ENCODE peak calls at places on chromosome 16, in seven cellular contexts. Y, D, O, R, T, V and B are unnamed samples.
A peak's percentile ranks its signal among the peaks of the same experiment; 100 is the strongest.

GRCh38 chr16:52561910-52562741 is 15.2 kb upstream of the TOX3 start:
- DNase-seq in Y (no peak), D (no peak), O (no peak), R (no peak), T (no peak), V (no peak), B (no peak)

GRCh38 chr16:87278191-87279093 is 38.8 kb downstream of the C16orf95 start:
- DNase-seq in Y (peak; percentile 89), D (peak; percentile 92), O (no peak), R (peak; percentile 92), T (peak; percentile 74), V (peak; percentile 90), B (peak; percentile 89)

GRCh38 chr16:31472559-31473203 is 729 bp downstream of the TGFB1I1 start:
- DNase-seq in Y (peak; percentile 64), D (peak; percentile 91), O (peak; percentile 31), R (peak; percentile 100), T (peak; percentile 62), V (peak; percentile 97), B (peak; percentile 94)

GRCh38 chr16:52549011-52549692 is 2.2 kb upstream of the TOX3 start:
- DNase-seq in Y (peak; percentile 45), D (peak; percentile 34), O (no peak), R (no peak), T (no peak), V (no peak), B (no peak)

GRCh38 chr16:12094537-12095265 is 118.2 kb downstream of the SNX29 start:
- DNase-seq in Y (no peak), D (no peak), O (no peak), R (no peak), T (no peak), V (peak; percentile 14), B (peak; percentile 13)

GRCh38 chr16:52584354-52584840 is 37.5 kb upstream of the TOX3 start:
- DNase-seq in Y (no peak), D (no peak), O (no peak), R (no peak), T (no peak), V (no peak), B (no peak)

GRCh38 chr16:29712770-29713169 is 33.0 kb downstream of the C16orf54 start:
- DNase-seq in Y (no peak), D (no peak), O (no peak), R (no peak), T (no peak), V (no peak), B (no peak)

GRCh38 chr16:20409398-20410152 is at the start of gene ACSM5:
- DNase-seq in Y (no peak), D (no peak), O (no peak), R (no peak), T (no peak), V (peak; percentile 82), B (peak; percentile 81)

GRCh38 chr16:80932725-80933124 is 74.0 kb downstream of the CMC2 start:
- DNase-seq in Y (no peak), D (no peak), O (no peak), R (peak; percentile 86), T (no peak), V (peak; percentile 84), B (peak; percentile 58)

GRCh38 chr16:85321856-85322271 is 209.6 kb upstream of the CIBAR2 start:
- DNase-seq in Y (no peak), D (no peak), O (no peak), R (peak; percentile 74), T (no peak), V (peak; percentile 99), B (peak; percentile 98)

GRCh38 chr16:9177861-9178260 is 86.4 kb downstream of the HAPSTR1 start:
- DNase-seq in Y (no peak), D (no peak), O (no peak), R (no peak), T (no peak), V (no peak), B (no peak)

GRCh38 chr16:80466024-80466986 is 74.5 kb upstream of the DYNLRB2 start:
- DNase-seq in Y (peak; percentile 74), D (peak; percentile 87), O (peak; percentile 40), R (peak; percentile 57), T (peak; percentile 92), V (peak; percentile 78), B (peak; percentile 79)

GRCh38 chr16:1334739-1335138 is 1.3 kb downstream of the BAIAP3 start:
- DNase-seq in Y (no peak), D (no peak), O (no peak), R (no peak), T (no peak), V (no peak), B (no peak)

GRCh38 chr16:9053006-9053601 is 38.3 kb upstream of the HAPSTR1 start:
- DNase-seq in Y (peak; percentile 76), D (peak; percentile 87), O (no peak), R (peak; percentile 35), T (peak; percentile 65), V (no peak), B (no peak)

GRCh38 chr16:25018972-25019617 is 3.9 kb upstream of the ARHGAP17 start:
- DNase-seq in Y (no peak), D (no peak), O (no peak), R (no peak), T (peak; percentile 87), V (no peak), B (no peak)

GRCh38 chr16:1363501-1364041 is 11.8 kb downstream of the GNPTG start:
- DNase-seq in Y (peak; percentile 77), D (peak; percentile 96), O (peak; percentile 56), R (peak; percentile 77), T (peak; percentile 87), V (peak; percentile 82), B (no peak)

GRCh38 chr16:75075688-75076268 is 40.8 kb downstream of the LDHD start:
- DNase-seq in Y (no peak), D (no peak), O (no peak), R (no peak), T (no peak), V (no peak), B (no peak)

GRCh38 chr16:27748868-27749546 is 199.1 kb downstream of the KATNIP start:
- DNase-seq in Y (peak; percentile 19), D (peak; percentile 91), O (peak; percentile 2), R (peak; percentile 67), T (peak; percentile 72), V (peak; percentile 81), B (no peak)

GRCh38 chr16:86566966-86567700 is 504 bp downstream of the FOXC2 start:
- DNase-seq in Y (peak; percentile 56), D (peak; percentile 53), O (no peak), R (peak; percentile 72), T (no peak), V (peak; percentile 80), B (no peak)

GRCh38 chr16:1407749-1408148 is 6.8 kb downstream of the UNKL start:
- DNase-seq in Y (no peak), D (peak; percentile 7), O (no peak), R (no peak), T (no peak), V (no peak), B (no peak)

GRCh38 chr16:3952342-3953131 is 72.0 kb upstream of the CREBBP start:
- DNase-seq in Y (no peak), D (peak; percentile 77), O (no peak), R (peak; percentile 92), T (peak; percentile 71), V (peak; percentile 91), B (peak; percentile 88)